ENCODE peak calls at places on chromosome 18, in six cellular contexts. G is globus pallidus; W is activated effector memory CD4-positive, alpha-beta T cell treated with Interleukin-2 at 50 U/mL for 16 hours; R is fibroblast of lung; E is naive B cell; D is adrenal gland. N is an unnamed sample.
A peak's percentile ranks its signal among the peaks of the same experiment; 100 is the strongest.

GRCh38 chr18:49230331-49230730 is 230.1 kb downstream of the DYM start:
- DNase-seq in G (no peak), W (no peak), R (no peak), E (no peak), D (no peak), N (no peak)

GRCh38 chr18:35435420-35435819 is 58.3 kb upstream of the ZNF396 start:
- DNase-seq in G (no peak), W (no peak), R (no peak), E (no peak), D (no peak), N (no peak)

GRCh38 chr18:23226930-23227728 is 91.8 kb downstream of the CABLES1 start:
- DNase-seq in G (no peak), W (no peak), R (peak; percentile 95), E (no peak), D (no peak), N (peak; percentile 23)

GRCh38 chr18:376307-376706 is 108.5 kb upstream of the THOC1 start:
- DNase-seq in G (no peak), W (no peak), R (no peak), E (no peak), D (no peak), N (no peak)

GRCh38 chr18:23311346-23312103 is 141.6 kb upstream of the RIOK3 start:
- DNase-seq in G (no peak), W (no peak), R (peak; percentile 93), E (no peak), D (peak; percentile 88), N (no peak)

GRCh38 chr18:41645600-41646360 is 309.3 kb upstream of the PIK3C3 start:
- DNase-seq in G (no peak), W (no peak), R (no peak), E (no peak), D (no peak), N (peak; percentile 20)

GRCh38 chr18:59446012-59446411 is 86.9 kb upstream of the LMAN1 start:
- DNase-seq in G (no peak), W (no peak), R (peak; percentile 57), E (no peak), D (no peak), N (no peak)

GRCh38 chr18:66724664-66725356 is 120.9 kb upstream of the CDH19 start:
- DNase-seq in G (no peak), W (no peak), R (no peak), E (no peak), D (no peak), N (peak; percentile 73)

GRCh38 chr18:13374096-13374467 is 155.5 kb downstream of the LDLRAD4 start:
- DNase-seq in G (no peak), W (no peak), R (no peak), E (no peak), D (no peak), N (no peak)

GRCh38 chr18:59429608-59430007 is 70.5 kb upstream of the LMAN1 start:
- DNase-seq in G (no peak), W (no peak), R (no peak), E (no peak), D (no peak), N (no peak)

N was measured in mucosa of gallbladder.